ENCODE peak calls at places on chromosome 2, in five cellular contexts. One of them, this sample, is unnamed.
A peak's percentile ranks its signal among the peaks of the same experiment; 100 is the strongest.

GRCh38 chr2:225355788-225356187 is 43.7 kb upstream of the NYAP2 start:
- DNase-seq in left lung: no peak
- DNase-seq in lower lobe of right lung: no peak
- DNase-seq in ecto neural progenitor cell: no peak
- DNase-seq in stimulated activated naive CD4-positive, alpha-beta T cell: no peak
- DNase-seq in this sample: no peak

GRCh38 chr2:140085674-140086073 is 1305.5 kb upstream of the NXPH2 start:
- DNase-seq in ecto neural progenitor cell: no peak
- DNase-seq in left lung: no peak
- DNase-seq in lower lobe of right lung: no peak
- DNase-seq in stimulated activated naive CD4-positive, alpha-beta T cell: no peak
- DNase-seq in this sample: no peak

GRCh38 chr2:31812051-31812798 is 198.6 kb downstream of the MEMO1 start:
- DNase-seq in left lung: no peak
- DNase-seq in ecto neural progenitor cell: no peak
- DNase-seq in lower lobe of right lung: no peak
- DNase-seq in stimulated activated naive CD4-positive, alpha-beta T cell: peak; percentile 23
- DNase-seq in this sample: no peak

GRCh38 chr2:69436594-69436936 is 670 bp downstream of the NFU1 start:
- DNase-seq in ecto neural progenitor cell: no peak
- DNase-seq in left lung: no peak
- DNase-seq in stimulated activated naive CD4-positive, alpha-beta T cell: no peak
- DNase-seq in lower lobe of right lung: no peak
- DNase-seq in this sample: no peak

GRCh38 chr2:51301376-51301775 is 269.4 kb upstream of the NRXN1 start:
- DNase-seq in left lung: no peak
- DNase-seq in ecto neural progenitor cell: no peak
- DNase-seq in stimulated activated naive CD4-positive, alpha-beta T cell: no peak
- DNase-seq in lower lobe of right lung: no peak
- DNase-seq in this sample: no peak

GRCh38 chr2:28604284-28604843 is 108.5 kb downstream of the PLB1 start:
- DNase-seq in lower lobe of right lung: no peak
- DNase-seq in stimulated activated naive CD4-positive, alpha-beta T cell: no peak
- DNase-seq in ecto neural progenitor cell: no peak
- DNase-seq in left lung: no peak
- DNase-seq in this sample: no peak

GRCh38 chr2:143481231-143481613 is 352.0 kb downstream of the ARHGAP15 start:
- DNase-seq in ecto neural progenitor cell: no peak
- DNase-seq in left lung: no peak
- DNase-seq in stimulated activated naive CD4-positive, alpha-beta T cell: no peak
- DNase-seq in lower lobe of right lung: no peak
- DNase-seq in this sample: no peak

GRCh38 chr2:225353579-225354085 is 45.9 kb upstream of the NYAP2 start:
- DNase-seq in left lung: no peak
- DNase-seq in ecto neural progenitor cell: no peak
- DNase-seq in stimulated activated naive CD4-positive, alpha-beta T cell: no peak
- DNase-seq in lower lobe of right lung: no peak
- DNase-seq in this sample: no peak

GRCh38 chr2:191202209-191202721 is 42.9 kb upstream of the MYO1B start:
- DNase-seq in stimulated activated naive CD4-positive, alpha-beta T cell: no peak
- DNase-seq in left lung: no peak
- DNase-seq in ecto neural progenitor cell: no peak
- DNase-seq in lower lobe of right lung: no peak
- DNase-seq in this sample: no peak

GRCh38 chr2:4732560-4732959 is 959.6 kb upstream of the SOX11 start:
- DNase-seq in lower lobe of right lung: no peak
- DNase-seq in stimulated activated naive CD4-positive, alpha-beta T cell: no peak
- DNase-seq in ecto neural progenitor cell: no peak
- DNase-seq in left lung: no peak
- DNase-seq in this sample: no peak

GRCh38 chr2:232460171-232460570 is 4.2 kb downstream of the ALPI start:
- DNase-seq in left lung: no peak
- DNase-seq in ecto neural progenitor cell: no peak
- DNase-seq in stimulated activated naive CD4-positive, alpha-beta T cell: no peak
- DNase-seq in lower lobe of right lung: peak; percentile 2
- DNase-seq in this sample: no peak

GRCh38 chr2:160371251-160372009 is 122.2 kb downstream of the RBMS1 start:
- DNase-seq in lower lobe of right lung: peak; percentile 55
- DNase-seq in left lung: no peak
- DNase-seq in stimulated activated naive CD4-positive, alpha-beta T cell: no peak
- DNase-seq in ecto neural progenitor cell: no peak
- DNase-seq in this sample: no peak

GRCh38 chr2:24667542-24667941 is 125.6 kb downstream of the PTRHD1 start:
- DNase-seq in lower lobe of right lung: no peak
- DNase-seq in ecto neural progenitor cell: no peak
- DNase-seq in stimulated activated naive CD4-positive, alpha-beta T cell: no peak
- DNase-seq in left lung: no peak
- DNase-seq in this sample: no peak

GRCh38 chr2:233233618-233234230 is 17.7 kb upstream of the ATG16L1 start:
- DNase-seq in lower lobe of right lung: no peak
- DNase-seq in left lung: no peak
- DNase-seq in ecto neural progenitor cell: no peak
- DNase-seq in stimulated activated naive CD4-positive, alpha-beta T cell: no peak
- DNase-seq in this sample: no peak

GRCh38 chr2:24352664-24353063 is 7.7 kb downstream of the ITSN2 start:
- DNase-seq in lower lobe of right lung: no peak
- DNase-seq in ecto neural progenitor cell: no peak
- DNase-seq in stimulated activated naive CD4-positive, alpha-beta T cell: no peak
- DNase-seq in left lung: no peak
- DNase-seq in this sample: no peak

GRCh38 chr2:189217041-189217440 is 37.5 kb upstream of the COL5A2 start:
- DNase-seq in ecto neural progenitor cell: no peak
- DNase-seq in stimulated activated naive CD4-positive, alpha-beta T cell: no peak
- DNase-seq in left lung: no peak
- DNase-seq in lower lobe of right lung: no peak
- DNase-seq in this sample: no peak

GRCh38 chr2:206163251-206163880 is 3.7 kb downstream of the EEF1B2 start:
- DNase-seq in lower lobe of right lung: no peak
- DNase-seq in left lung: no peak
- DNase-seq in stimulated activated naive CD4-positive, alpha-beta T cell: peak; percentile 6
- DNase-seq in ecto neural progenitor cell: no peak
- DNase-seq in this sample: no peak

GRCh38 chr2:54088719-54089118 is 26.7 kb upstream of the ACYP2 start:
- DNase-seq in lower lobe of right lung: no peak
- DNase-seq in ecto neural progenitor cell: no peak
- DNase-seq in left lung: no peak
- DNase-seq in stimulated activated naive CD4-positive, alpha-beta T cell: no peak
- DNase-seq in this sample: no peak

GRCh38 chr2:209556354-209556961 is 132.6 kb downstream of the MAP2 start:
- DNase-seq in lower lobe of right lung: no peak
- DNase-seq in left lung: no peak
- DNase-seq in ecto neural progenitor cell: no peak
- DNase-seq in stimulated activated naive CD4-positive, alpha-beta T cell: no peak
- DNase-seq in this sample: no peak

GRCh38 chr2:188788621-188789020 is 185.6 kb upstream of the COL3A1 start:
- DNase-seq in ecto neural progenitor cell: no peak
- DNase-seq in left lung: no peak
- DNase-seq in stimulated activated naive CD4-positive, alpha-beta T cell: no peak
- DNase-seq in lower lobe of right lung: no peak
- DNase-seq in this sample: no peak